ENCODE peak calls at places on chromosomes 4 and X, in ten cellular contexts. M is ovary, A is transverse colon, O is HepG2, F is sigmoid colon, U is SK-N-SH, Q is GM12878, S is A549, I is stomach, V is upper lobe of left lung. B is an unnamed sample. For H3K4me1, the result is how much of the 10 kb centered on the place peaks cover.

GRCh38 chr4:26584725-26585124 is 841 bp downstream of the TBC1D19 start:
- DNase-seq in M (no peak), A (no peak), O (no peak), F (no peak), U (no peak), Q (no peak), S (no peak), I (no peak), V (no peak), B (no peak)

GRCh38 chrX:20693071-20693470 is 426.4 kb upstream of the RPS6KA3 start:
- DNase-seq in M (no peak), A (no peak), O (no peak), F (no peak), U (no peak), Q (no peak), S (no peak), I (no peak), V (no peak), B (no peak)

GRCh38 chrX:108699368-108699767 is 37.0 kb downstream of the IRS4 start:
- DNase-seq in M (no peak), A (no peak), O (peak), F (no peak), U (peak), Q (peak), S (peak), I (no peak), V (no peak), B (no peak)

GRCh38 chr4:156598138-156598681 is 373.4 kb downstream of the PDGFC start:
- DNase-seq in M (no peak), A (no peak), O (no peak), F (no peak), U (no peak), Q (no peak), S (no peak), I (no peak), V (peak), B (no peak)

GRCh38 chr4:77327151-77327550 is 170.1 kb downstream of the CCNG2 start:
- DNase-seq in M (no peak), A (no peak), O (no peak), F (no peak), U (no peak), Q (no peak), S (no peak), I (no peak), V (no peak), B (no peak)

GRCh38 chr4:76811604-76812412 is 86.1 kb downstream of the SOWAHB start:
- DNase-seq in M (peak), A (no peak), O (no peak), F (peak), U (no peak), Q (no peak), S (no peak), I (no peak), V (no peak), B (no peak)

GRCh38 chr4:17376205-17376604 is 135.7 kb downstream of the QDPR start:
- DNase-seq in M (no peak), A (no peak), O (no peak), F (no peak), U (no peak), Q (no peak), S (no peak), I (no peak), V (no peak), B (no peak)

GRCh38 chrX:24395775-24396174 is 35.3 kb downstream of the SUPT20HL1 start:
- DNase-seq in M (no peak), A (peak), O (peak), F (no peak), U (peak), Q (peak), S (peak), I (peak), V (peak), B (peak)

GRCh38 chr4:176262243-176262642 is 6.8 kb downstream of the ASB5 start:
- DNase-seq in M (no peak), A (no peak), O (no peak), F (no peak), U (no peak), Q (peak), S (no peak), I (no peak), V (no peak), B (no peak)

GRCh38 chr4:52195882-52196281 is 144.8 kb downstream of the SPATA18 start:
- DNase-seq in M (no peak), A (no peak), O (no peak), F (no peak), U (no peak), Q (no peak), S (no peak), I (no peak), V (no peak), B (no peak)

GRCh38 chr4:126775485-126776106 is 857.2 kb upstream of the INTU start:
- DNase-seq in M (no peak), A (no peak), O (no peak), F (no peak), U (no peak), Q (no peak), S (no peak), I (no peak), V (no peak), B (no peak)

GRCh38 chr4:154911097-154911496 is 130.0 kb downstream of the RBM46 start:
- DNase-seq in M (no peak), A (no peak), O (peak), F (no peak), U (peak), Q (no peak), S (no peak), I (no peak), V (no peak), B (no peak)

GRCh38 chr4:54498661-54499111 is 159.1 kb upstream of the KIT start:
- DNase-seq in M (no peak), A (no peak), O (no peak), F (no peak), U (no peak), Q (no peak), S (no peak), I (no peak), V (no peak), B (no peak)

GRCh38 chrX:20739038-20739745 is 472.5 kb upstream of the RPS6KA3 start:
- DNase-seq in M (no peak), A (no peak), O (no peak), F (no peak), U (no peak), Q (no peak), S (no peak), I (no peak), V (no peak), B (no peak)

GRCh38 chrX:1874416-1874815 is 259.6 kb downstream of the ASMT start:
- DNase-seq in M (no peak), A (no peak), O (no peak), F (no peak), U (no peak), Q (no peak), S (no peak), I (no peak), V (no peak), B (no peak)

GRCh38 chrX:119753639-119754257 is 4.6 kb upstream of the SOWAHD start:
- DNase-seq in M (no peak), A (peak), O (peak), F (no peak), U (peak), Q (no peak), S (no peak), I (no peak), V (no peak), B (no peak)

GRCh38 chr4:175504316-175504715 is 307.7 kb downstream of the GPM6A start:
- DNase-seq in M (no peak), A (no peak), O (no peak), F (no peak), U (no peak), Q (no peak), S (no peak), I (no peak), V (no peak), B (no peak)

GRCh38 chrX:113033966-113034680 is 193.5 kb upstream of the AMOT start:
- DNase-seq in M (no peak), A (no peak), O (no peak), F (no peak), U (no peak), Q (no peak), S (no peak), I (no peak), V (no peak), B (no peak)

GRCh38 chr4:53122280-53123116 is 243.4 kb downstream of the SCFD2 start:
- DNase-seq in M (no peak), A (no peak), O (peak), F (no peak), U (no peak), Q (no peak), S (no peak), I (no peak), V (no peak), B (no peak)

GRCh38 chr4:88738714-88739366 is 41.2 kb upstream of the NAP1L5 start:
- DNase-seq in M (no peak), A (no peak), O (no peak), F (no peak), U (no peak), Q (no peak), S (no peak), I (no peak), V (no peak), B (no peak)

GRCh38 chrX:39705299-39705698 is 392.5 kb downstream of the BCOR start:
- DNase-seq in M (peak), A (peak), O (no peak), F (peak), U (no peak), Q (no peak), S (peak), I (peak), V (peak), B (peak)

GRCh38 chr4:47473351-47473750 is 9.8 kb upstream of the COMMD8 start:
- DNase-seq in M (no peak), A (no peak), O (no peak), F (no peak), U (no peak), Q (no peak), S (no peak), I (no peak), V (no peak), B (no peak)

GRCh38 chrX:38614485-38614884 is 53.1 kb downstream of the TSPAN7 start:
- DNase-seq in M (no peak), A (no peak), O (no peak), F (no peak), U (no peak), Q (no peak), S (no peak), I (no peak), V (no peak), B (no peak)

GRCh38 chr4:7189475-7190277 is 2.7 kb upstream of the SORCS2 start:
- DNase-seq in M (no peak), A (no peak), O (peak), F (peak), U (no peak), Q (no peak), S (no peak), I (no peak), V (no peak), B (no peak)

GRCh38 chrX:445727-446126 is 59.0 kb upstream of the PPP2R3B start:
- DNase-seq in M (no peak), A (no peak), O (no peak), F (peak), U (no peak), Q (no peak), S (no peak), I (no peak), V (no peak), B (no peak)

GRCh38 chr4:152935661-152936445 is at the start of gene FHDC1:
- DNase-seq in M (no peak), A (peak), O (no peak), F (no peak), U (peak), Q (no peak), S (no peak), I (peak), V (peak), B (no peak)

GRCh38 chrX:66022742-66023725 is 16.8 kb downstream of the VSIG4 start:
- DNase-seq in M (no peak), A (no peak), O (no peak), F (no peak), U (no peak), Q (no peak), S (no peak), I (no peak), V (no peak), B (no peak)

DNA sequence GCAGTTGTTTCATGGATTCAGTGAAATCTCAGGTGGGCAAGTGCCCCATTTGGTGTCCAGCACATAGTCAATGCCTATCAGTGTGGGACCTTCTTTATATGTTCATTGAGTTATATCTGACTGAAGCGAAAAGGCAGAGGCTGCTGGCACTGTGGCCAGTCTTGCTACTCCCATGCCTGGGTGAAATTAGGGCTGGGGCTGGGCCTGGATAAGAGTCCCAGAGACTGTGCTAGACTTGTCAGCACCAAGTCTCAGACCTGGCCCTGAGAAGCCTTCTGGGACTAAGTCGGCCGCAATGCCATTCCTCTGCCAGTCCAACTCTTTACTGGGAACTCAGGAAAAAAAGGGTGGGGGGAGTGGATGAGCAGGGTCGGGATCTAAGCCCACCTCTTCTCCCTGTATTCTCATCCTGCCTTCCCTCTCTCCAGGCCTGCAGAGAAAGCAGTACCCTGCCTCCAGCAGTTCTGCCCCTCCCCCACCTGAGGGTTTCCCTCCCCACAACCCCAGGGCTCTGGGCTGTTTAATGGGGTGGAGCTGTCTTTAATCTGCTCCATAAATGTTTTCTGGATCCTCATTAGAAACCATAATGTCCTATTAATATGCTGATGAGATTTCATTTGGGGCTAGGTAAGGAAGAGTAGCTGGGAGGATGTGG is 153.5 kb upstream of the PJA1 start:
- DNase-seq in M (no peak), A (no peak), O (no peak), F (no peak), U (peak), Q (no peak), S (no peak), I (peak), V (peak), B (no peak)
- H3K4me1 ChIP-seq in M (under half), A (under half), O (under half), F (under half), U (under half), Q (under half), S (under half), I (under half), V (under half), B (under half)

GRCh38 chrX:13815664-13816063 is 1.2 kb downstream of the GPM6B start:
- DNase-seq in M (no peak), A (no peak), O (no peak), F (no peak), U (no peak), Q (no peak), S (no peak), I (no peak), V (no peak), B (no peak)
- H3K4me3 ChIP-seq in M (no peak), A (no peak), O (no peak), F (no peak), U (no peak), Q (no peak), S (no peak), I (no peak), V (no peak), B (no peak)

GRCh38 chr4:24423670-24424069 is 160.7 kb downstream of the DHX15 start:
- DNase-seq in M (no peak), A (no peak), O (no peak), F (no peak), U (no peak), Q (no peak), S (no peak), I (no peak), V (no peak), B (no peak)
- TF ChIP-seq EP300 in M (no peak), A (no peak), O (no peak), F (no peak), U (no peak), Q (no peak), S (no peak), I (no peak), V (no peak), B (no peak)

DNA sequence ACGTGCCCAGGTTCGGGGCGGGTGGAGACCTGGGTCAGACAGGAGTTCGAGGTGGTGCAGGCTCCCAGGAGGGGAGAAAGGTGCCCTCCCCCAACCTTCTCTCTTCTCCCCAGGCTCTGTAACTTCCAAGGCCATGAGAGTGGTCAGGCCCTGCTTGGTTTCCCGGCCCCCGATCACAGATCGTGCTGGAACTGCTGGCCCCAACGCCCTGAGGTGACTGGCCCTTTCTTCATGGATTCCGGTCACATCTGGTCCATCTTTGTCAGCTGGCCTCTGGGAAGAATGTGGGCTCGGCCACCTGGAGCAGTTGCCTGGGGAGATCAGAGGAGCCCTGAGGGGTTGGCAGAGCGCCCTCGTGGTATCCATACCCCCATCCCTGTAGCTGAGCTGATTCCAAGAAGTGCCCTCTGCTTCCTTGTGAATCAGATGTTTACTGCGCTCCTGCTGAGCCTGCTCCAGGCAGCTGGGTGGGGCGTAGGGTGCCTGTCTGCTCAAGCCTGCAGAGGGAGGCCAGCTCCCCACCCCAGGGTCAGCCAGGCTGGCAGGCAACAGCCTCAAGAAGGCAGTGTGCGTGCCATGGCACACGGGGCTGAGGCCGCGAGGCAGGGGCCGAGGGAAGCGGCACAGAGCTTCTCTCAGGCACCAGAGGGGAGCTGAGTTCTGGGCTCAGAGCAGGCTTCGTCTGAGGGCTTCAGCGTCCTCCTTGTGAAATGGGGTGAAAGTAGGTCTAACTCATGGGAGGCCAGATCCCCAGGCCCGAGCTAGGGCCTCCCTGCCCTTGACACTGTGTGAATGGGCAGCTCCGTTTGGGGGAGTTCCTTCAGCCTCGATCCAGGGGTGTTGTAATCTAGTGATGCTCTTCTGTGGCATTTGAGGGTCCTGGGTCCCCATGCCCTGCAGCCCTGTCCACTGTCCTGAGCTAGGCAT is 3.6 kb downstream of the SH3BP2 start:
- DNase-seq in M (peak), A (peak), O (no peak), F (peak), U (peak), Q (no peak), S (no peak), I (peak), V (peak), B (peak)
- H3K4me1 ChIP-seq in M (under half), A (half or more), O (half or more), F (under half), U (under half), Q (half or more), S (half or more), I (half or more), V (half or more), B (half or more)